ENCODE peak calls at places on chromosome 9, in eight cellular contexts. E, X, U, M, A, C, Y and R are unnamed samples.

GRCh38 chr9:122144836-122145235 is 14.7 kb downstream of the NDUFA8 start:
- DNase-seq in E (no peak), X (no peak), U (no peak), M (no peak), A (no peak), C (no peak), Y (no peak), R (no peak)

GRCh38 chr9:75265525-75265972 is 177.2 kb downstream of the OSTF1 start:
- DNase-seq in E (peak; percentile 42), X (peak; percentile 22), U (peak; percentile 63), M (peak; percentile 39), A (peak; percentile 38), C (no peak), Y (peak; percentile 51), R (no peak)

GRCh38 chr9:36398745-36399144 is 1.3 kb downstream of the RNF38 start:
- DNase-seq in E (peak; percentile 70), X (no peak), U (peak; percentile 50), M (no peak), A (no peak), C (no peak), Y (no peak), R (no peak)

GRCh38 chr9:71652480-71652879 is 115.8 kb downstream of the CEMIP2 start:
- DNase-seq in E (no peak), X (no peak), U (no peak), M (no peak), A (no peak), C (no peak), Y (no peak), R (no peak)

GRCh38 chr9:70411141-70411929 is 3.1 kb downstream of the KLF9 start:
- DNase-seq in E (peak; percentile 75), X (no peak), U (no peak), M (peak; percentile 39), A (peak; percentile 63), C (peak; percentile 76), Y (peak; percentile 79), R (no peak)

GRCh38 chr9:9557804-9558334 is 1054.9 kb downstream of the PTPRD start:
- DNase-seq in E (no peak), X (no peak), U (peak; percentile 60), M (no peak), A (no peak), C (peak; percentile 9), Y (no peak), R (no peak)

GRCh38 chr9:91426123-91426745 is 2.6 kb upstream of the NFIL3 start:
- DNase-seq in E (peak; percentile 55), X (peak; percentile 58), U (peak; percentile 52), M (no peak), A (no peak), C (no peak), Y (no peak), R (no peak)

GRCh38 chr9:136587145-136587943 is 41.5 kb upstream of the NOTCH1 start:
- DNase-seq in E (peak; percentile 48), X (peak; percentile 92), U (peak; percentile 83), M (peak; percentile 56), A (peak; percentile 31), C (peak; percentile 78), Y (peak; percentile 63), R (no peak)

GRCh38 chr9:34578241-34579096 is 11.1 kb downstream of the CNTFR start:
- DNase-seq in E (peak; percentile 63), X (peak; percentile 91), U (peak; percentile 90), M (no peak), A (no peak), C (peak; percentile 70), Y (no peak), R (no peak)

GRCh38 chr9:25677301-25678146 is 720 bp downstream of the TUSC1 start:
- DNase-seq in E (peak; percentile 55), X (peak; percentile 17), U (peak; percentile 86), M (peak; percentile 61), A (peak; percentile 86), C (peak; percentile 95), Y (peak; percentile 80), R (no peak)

GRCh38 chr9:10562581-10563343 is 50.0 kb downstream of the PTPRD start:
- DNase-seq in E (no peak), X (no peak), U (peak; percentile 13), M (no peak), A (no peak), C (no peak), Y (no peak), R (no peak)

GRCh38 chr9:112091805-112092204 is 83.3 kb downstream of the SUSD1 start:
- DNase-seq in E (peak; percentile 36), X (peak; percentile 28), U (peak; percentile 45), M (no peak), A (no peak), C (no peak), Y (no peak), R (no peak)

GRCh38 chr9:120643096-120643495 is 63.1 kb upstream of the CDK5RAP2 start:
- DNase-seq in E (no peak), X (no peak), U (no peak), M (no peak), A (no peak), C (no peak), Y (no peak), R (no peak)

GRCh38 chr9:88583901-88584596 is 49.1 kb downstream of the NXNL2 start:
- DNase-seq in E (peak; percentile 85), X (no peak), U (no peak), M (no peak), A (no peak), C (no peak), Y (no peak), R (no peak)

GRCh38 chr9:77547113-77547731 is 100.9 kb downstream of the GNA14 start:
- DNase-seq in E (no peak), X (no peak), U (no peak), M (no peak), A (no peak), C (no peak), Y (no peak), R (no peak)

GRCh38 chr9:83521017-83521810 is 17.0 kb downstream of the FRMD3 start:
- DNase-seq in E (no peak), X (no peak), U (no peak), M (no peak), A (no peak), C (no peak), Y (no peak), R (no peak)

GRCh38 chr9:35257986-35258664 is 96.3 kb downstream of the UNC13B start:
- DNase-seq in E (no peak), X (no peak), U (no peak), M (no peak), A (no peak), C (no peak), Y (no peak), R (no peak)

GRCh38 chr9:130770093-130770492 is 65.0 kb upstream of the ABL1 start:
- DNase-seq in E (no peak), X (no peak), U (no peak), M (no peak), A (no peak), C (no peak), Y (no peak), R (no peak)

GRCh38 chr9:130774183-130774582 is 60.9 kb upstream of the ABL1 start:
- DNase-seq in E (no peak), X (no peak), U (no peak), M (no peak), A (no peak), C (no peak), Y (no peak), R (no peak)

GRCh38 chr9:130769004-130769403 is 66.0 kb upstream of the ABL1 start:
- DNase-seq in E (no peak), X (no peak), U (no peak), M (no peak), A (no peak), C (no peak), Y (no peak), R (no peak)

GRCh38 chr9:130770679-130771442 is 64.2 kb upstream of the ABL1 start:
- DNase-seq in E (peak; percentile 82), X (peak; percentile 61), U (peak; percentile 75), M (no peak), A (no peak), C (no peak), Y (no peak), R (no peak)

GRCh38 chr9:130772185-130772584 is 62.9 kb upstream of the ABL1 start:
- DNase-seq in E (no peak), X (no peak), U (no peak), M (no peak), A (no peak), C (no peak), Y (no peak), R (no peak)
- H3K36me3 ChIP-seq in E (no peaks in the 10 kb centered on the region), X (no peaks in the 10 kb centered on the region), U (no peaks in the 10 kb centered on the region), M (no peaks in the 10 kb centered on the region), A (no peaks in the 10 kb centered on the region), C (no peaks in the 10 kb centered on the region), Y (no peaks in the 10 kb centered on the region), R (no peaks in the 10 kb centered on the region)

DNA sequence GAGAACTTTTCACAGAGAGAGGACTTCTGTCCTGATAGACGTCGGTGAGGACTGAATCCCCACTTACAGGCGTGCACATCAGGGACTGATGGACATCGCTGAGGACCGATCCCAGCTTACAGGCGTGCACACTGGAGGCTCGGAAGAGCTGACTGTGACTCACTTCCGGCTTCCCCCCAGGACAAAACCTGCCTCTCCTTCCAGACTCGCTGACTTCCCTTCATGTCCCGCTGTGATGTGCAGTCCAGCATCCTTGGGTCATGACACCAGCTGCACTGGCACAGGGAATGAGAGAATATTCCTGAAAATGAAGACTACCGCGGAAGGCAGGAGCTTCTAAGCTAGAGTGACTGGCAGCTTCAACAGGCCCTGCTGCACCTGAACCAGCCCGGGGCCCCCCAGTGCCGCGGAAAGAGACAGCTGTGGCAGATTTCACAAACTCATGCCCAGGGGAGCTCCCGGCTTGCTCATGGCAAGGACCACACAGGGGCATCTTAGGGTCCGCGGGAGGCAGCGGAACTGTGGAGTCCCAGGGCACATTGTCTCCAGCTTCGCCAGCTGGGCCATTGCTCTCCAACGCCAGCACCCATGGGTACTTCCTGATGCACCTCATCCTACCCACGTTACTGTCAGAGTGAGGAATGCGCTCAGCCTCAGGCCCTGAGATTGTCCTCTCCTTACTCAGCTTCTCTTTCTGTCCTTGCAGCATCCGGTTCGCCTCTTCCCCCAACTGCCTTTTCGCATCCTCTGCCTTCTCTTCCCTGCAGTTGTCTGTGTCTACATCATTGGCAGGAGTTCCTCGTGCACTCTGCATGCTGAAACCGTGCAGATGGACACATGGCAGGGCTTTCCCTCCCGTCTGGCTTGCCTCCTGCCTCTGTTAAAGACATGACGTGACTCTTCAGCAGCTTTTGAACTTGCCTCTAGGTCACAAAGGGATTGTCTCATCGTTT is 29.5 kb downstream of the SURF6 start:
- DNase-seq in E (no peak), X (no peak), U (no peak), M (no peak), A (no peak), C (no peak), Y (no peak), R (no peak)
- H3K27me3 ChIP-seq in E (peaks cover 15% of the 10 kb centered on the region), X (no peaks in the 10 kb centered on the region), U (no peaks in the 10 kb centered on the region), M (no peaks in the 10 kb centered on the region), A (no peaks in the 10 kb centered on the region), C (no peaks in the 10 kb centered on the region), Y (peaks cover 41% of the 10 kb centered on the region), R (no peaks in the 10 kb centered on the region)

GRCh38 chr9:33295571-33295970 is 5.3 kb downstream of the NFX1 start:
- DNase-seq in E (no peak), X (no peak), U (no peak), M (no peak), A (no peak), C (no peak), Y (no peak), R (no peak)
- H3K4me3 ChIP-seq in E (no peak overlapping the region), X (no peak overlapping the region), U (no peak overlapping the region), M (no peak overlapping the region), A (no peak overlapping the region), C (no peak overlapping the region), Y (no peak overlapping the region), R (no peak overlapping the region)

DNA sequence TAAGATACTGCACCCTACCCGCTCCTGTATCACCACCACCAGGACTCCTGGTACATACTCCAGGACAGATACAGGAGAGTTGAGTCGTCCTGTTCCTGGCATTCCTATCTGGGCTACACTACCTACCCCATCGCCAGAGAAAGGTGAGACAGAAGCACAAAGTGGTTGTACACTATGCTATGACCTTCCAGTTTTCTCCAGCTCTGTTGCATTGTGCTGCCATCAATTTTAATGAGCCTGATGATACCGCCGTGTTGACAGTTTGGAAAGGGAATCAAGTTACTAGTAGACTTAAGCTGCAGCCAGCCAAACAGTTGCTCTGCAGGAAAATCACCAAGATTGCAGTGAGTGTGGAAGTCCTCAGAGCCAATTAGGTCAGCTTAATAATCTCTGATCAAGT is 35.2 kb downstream of the ANP32B start:
- DNase-seq in E (no peak), X (no peak), U (no peak), M (no peak), A (no peak), C (no peak), Y (no peak), R (no peak)
- H3K36me3 ChIP-seq in E (peaks cover 48% of the 10 kb centered on the region), X (peaks cover 14% of the 10 kb centered on the region), U (peaks cover 19% of the 10 kb centered on the region), M (peaks cover 16% of the 10 kb centered on the region), A (peaks cover 88% of the 10 kb centered on the region), C (peaks cover 4% of the 10 kb centered on the region), Y (peaks cover 77% of the 10 kb centered on the region), R (peaks cover 14% of the 10 kb centered on the region)